ENCODE peak calls at places on chromosomes 3 and 15, in eight cellular contexts. One of them, this sample, is unnamed.

GRCh38 chr3:58427661-58428361 is 5.8 kb downstream of the PDHB start:
- DNase-seq in psoas muscle: no peak
- DNase-seq in activated CD4-positive, alpha-beta T cell treated with anti-CD3 and anti-CD28 coated beads, Interleukin-2, amount 50 U/mL, for 1 hour: no peak
- DNase-seq in KBM-7: no peak
- DNase-seq in NCI-H774: no peak
- DNase-seq in anterior cingulate cortex: no peak
- DNase-seq in dermis blood vessel endothelial cell: no peak
- DNase-seq in AG04449: no peak
- DNase-seq in this sample: no peak

GRCh38 chr15:100339999-100340398 is 1.8 kb downstream of the ADAMTS17 start:
- DNase-seq in AG04449: no peak
- DNase-seq in anterior cingulate cortex: no peak
- DNase-seq in KBM-7: no peak
- DNase-seq in activated CD4-positive, alpha-beta T cell treated with anti-CD3 and anti-CD28 coated beads, Interleukin-2, amount 50 U/mL, for 1 hour: no peak
- DNase-seq in dermis blood vessel endothelial cell: no peak
- DNase-seq in NCI-H774: no peak
- DNase-seq in psoas muscle: no peak
- DNase-seq in this sample: no peak

GRCh38 chr3:83435173-83435572 is 1523.6 kb upstream of the CADM2 start:
- DNase-seq in KBM-7: no peak
- DNase-seq in activated CD4-positive, alpha-beta T cell treated with anti-CD3 and anti-CD28 coated beads, Interleukin-2, amount 50 U/mL, for 1 hour: no peak
- DNase-seq in AG04449: no peak
- DNase-seq in psoas muscle: no peak
- DNase-seq in NCI-H774: peak; percentile 11
- DNase-seq in anterior cingulate cortex: no peak
- DNase-seq in dermis blood vessel endothelial cell: no peak
- DNase-seq in this sample: no peak

GRCh38 chr3:44065311-44065710 is 176.4 kb upstream of the TOPAZ1 start:
- DNase-seq in dermis blood vessel endothelial cell: no peak
- DNase-seq in KBM-7: no peak
- DNase-seq in activated CD4-positive, alpha-beta T cell treated with anti-CD3 and anti-CD28 coated beads, Interleukin-2, amount 50 U/mL, for 1 hour: no peak
- DNase-seq in NCI-H774: no peak
- DNase-seq in psoas muscle: no peak
- DNase-seq in AG04449: no peak
- DNase-seq in anterior cingulate cortex: no peak
- DNase-seq in this sample: no peak

GRCh38 chr15:92092391-92092790 is 238.9 kb downstream of the SLCO3A1 start:
- DNase-seq in anterior cingulate cortex: no peak
- DNase-seq in NCI-H774: no peak
- DNase-seq in AG04449: no peak
- DNase-seq in psoas muscle: no peak
- DNase-seq in KBM-7: no peak
- DNase-seq in dermis blood vessel endothelial cell: no peak
- DNase-seq in activated CD4-positive, alpha-beta T cell treated with anti-CD3 and anti-CD28 coated beads, Interleukin-2, amount 50 U/mL, for 1 hour: no peak
- DNase-seq in this sample: no peak

GRCh38 chr3:9224490-9224889 is 25.0 kb downstream of the SRGAP3 start:
- DNase-seq in dermis blood vessel endothelial cell: no peak
- DNase-seq in psoas muscle: no peak
- DNase-seq in KBM-7: no peak
- DNase-seq in AG04449: no peak
- DNase-seq in anterior cingulate cortex: no peak
- DNase-seq in activated CD4-positive, alpha-beta T cell treated with anti-CD3 and anti-CD28 coated beads, Interleukin-2, amount 50 U/mL, for 1 hour: no peak
- DNase-seq in NCI-H774: no peak
- DNase-seq in this sample: no peak

GRCh38 chr3:90010341-90010740 is 902.9 kb downstream of the EPHA3 start:
- DNase-seq in NCI-H774: no peak
- DNase-seq in dermis blood vessel endothelial cell: no peak
- DNase-seq in psoas muscle: no peak
- DNase-seq in KBM-7: no peak
- DNase-seq in anterior cingulate cortex: no peak
- DNase-seq in AG04449: no peak
- DNase-seq in activated CD4-positive, alpha-beta T cell treated with anti-CD3 and anti-CD28 coated beads, Interleukin-2, amount 50 U/mL, for 1 hour: no peak
- DNase-seq in this sample: no peak

GRCh38 chr3:9951962-9952805 is at the start of gene PRRT3:
- DNase-seq in NCI-H774: no peak
- DNase-seq in activated CD4-positive, alpha-beta T cell treated with anti-CD3 and anti-CD28 coated beads, Interleukin-2, amount 50 U/mL, for 1 hour: peak; percentile 58
- DNase-seq in dermis blood vessel endothelial cell: peak; percentile 53
- DNase-seq in KBM-7: peak; percentile 49
- DNase-seq in anterior cingulate cortex: peak; percentile 46
- DNase-seq in psoas muscle: peak; percentile 69
- DNase-seq in AG04449: no peak
- DNase-seq in this sample: peak; percentile 63

GRCh38 chr3:11452988-11453847 is 181.0 kb downstream of the ATG7 start:
- DNase-seq in NCI-H774: no peak
- DNase-seq in anterior cingulate cortex: peak; percentile 32
- DNase-seq in KBM-7: no peak
- DNase-seq in dermis blood vessel endothelial cell: peak; percentile 79
- DNase-seq in activated CD4-positive, alpha-beta T cell treated with anti-CD3 and anti-CD28 coated beads, Interleukin-2, amount 50 U/mL, for 1 hour: no peak
- DNase-seq in psoas muscle: no peak
- DNase-seq in AG04449: peak; percentile 26
- DNase-seq in this sample: no peak

GRCh38 chr3:5731100-5731499 is 543.6 kb downstream of the EDEM1 start:
- DNase-seq in KBM-7: peak; percentile 10
- DNase-seq in anterior cingulate cortex: no peak
- DNase-seq in NCI-H774: no peak
- DNase-seq in dermis blood vessel endothelial cell: no peak
- DNase-seq in psoas muscle: no peak
- DNase-seq in AG04449: no peak
- DNase-seq in activated CD4-positive, alpha-beta T cell treated with anti-CD3 and anti-CD28 coated beads, Interleukin-2, amount 50 U/mL, for 1 hour: no peak
- DNase-seq in this sample: no peak

GRCh38 chr3:168044049-168044448 is 51.7 kb downstream of the GOLIM4 start:
- DNase-seq in dermis blood vessel endothelial cell: peak; percentile 49
- DNase-seq in KBM-7: no peak
- DNase-seq in psoas muscle: no peak
- DNase-seq in AG04449: no peak
- DNase-seq in activated CD4-positive, alpha-beta T cell treated with anti-CD3 and anti-CD28 coated beads, Interleukin-2, amount 50 U/mL, for 1 hour: no peak
- DNase-seq in NCI-H774: no peak
- DNase-seq in anterior cingulate cortex: no peak
- DNase-seq in this sample: no peak

GRCh38 chr3:197484204-197484901 is 71.4 kb downstream of the BDH1 start:
- DNase-seq in AG04449: no peak
- DNase-seq in psoas muscle: no peak
- DNase-seq in activated CD4-positive, alpha-beta T cell treated with anti-CD3 and anti-CD28 coated beads, Interleukin-2, amount 50 U/mL, for 1 hour: no peak
- DNase-seq in KBM-7: no peak
- DNase-seq in NCI-H774: no peak
- DNase-seq in anterior cingulate cortex: no peak
- DNase-seq in dermis blood vessel endothelial cell: no peak
- DNase-seq in this sample: no peak

GRCh38 chr3:8424281-8424680 is 77.3 kb upstream of the LMCD1 start:
- DNase-seq in AG04449: no peak
- DNase-seq in KBM-7: no peak
- DNase-seq in activated CD4-positive, alpha-beta T cell treated with anti-CD3 and anti-CD28 coated beads, Interleukin-2, amount 50 U/mL, for 1 hour: no peak
- DNase-seq in psoas muscle: no peak
- DNase-seq in anterior cingulate cortex: no peak
- DNase-seq in NCI-H774: no peak
- DNase-seq in dermis blood vessel endothelial cell: no peak
- DNase-seq in this sample: no peak

GRCh38 chr15:41941644-41942415 is 30.5 kb downstream of the EHD4 start:
- DNase-seq in KBM-7: no peak
- DNase-seq in NCI-H774: no peak
- DNase-seq in psoas muscle: no peak
- DNase-seq in AG04449: no peak
- DNase-seq in dermis blood vessel endothelial cell: no peak
- DNase-seq in anterior cingulate cortex: no peak
- DNase-seq in activated CD4-positive, alpha-beta T cell treated with anti-CD3 and anti-CD28 coated beads, Interleukin-2, amount 50 U/mL, for 1 hour: no peak
- DNase-seq in this sample: no peak

GRCh38 chr3:186024210-186024609 is 84.7 kb downstream of the ETV5 start:
- DNase-seq in AG04449: no peak
- DNase-seq in dermis blood vessel endothelial cell: no peak
- DNase-seq in anterior cingulate cortex: peak; percentile 53
- DNase-seq in activated CD4-positive, alpha-beta T cell treated with anti-CD3 and anti-CD28 coated beads, Interleukin-2, amount 50 U/mL, for 1 hour: no peak
- DNase-seq in NCI-H774: no peak
- DNase-seq in psoas muscle: peak; percentile 63
- DNase-seq in KBM-7: no peak
- DNase-seq in this sample: no peak

GRCh38 chr3:149224736-149225594 is 3.3 kb upstream of the CP start:
- DNase-seq in dermis blood vessel endothelial cell: peak; percentile 80
- DNase-seq in psoas muscle: no peak
- DNase-seq in anterior cingulate cortex: no peak
- DNase-seq in NCI-H774: peak; percentile 39
- DNase-seq in activated CD4-positive, alpha-beta T cell treated with anti-CD3 and anti-CD28 coated beads, Interleukin-2, amount 50 U/mL, for 1 hour: no peak
- DNase-seq in AG04449: peak; percentile 59
- DNase-seq in KBM-7: peak; percentile 49
- DNase-seq in this sample: no peak

GRCh38 chr3:61985020-61985419 is 388.3 kb downstream of the FEZF2 start:
- DNase-seq in psoas muscle: no peak
- DNase-seq in NCI-H774: no peak
- DNase-seq in activated CD4-positive, alpha-beta T cell treated with anti-CD3 and anti-CD28 coated beads, Interleukin-2, amount 50 U/mL, for 1 hour: no peak
- DNase-seq in anterior cingulate cortex: no peak
- DNase-seq in AG04449: peak; percentile 9
- DNase-seq in KBM-7: peak; percentile 68
- DNase-seq in dermis blood vessel endothelial cell: peak; percentile 52
- DNase-seq in this sample: no peak

GRCh38 chr15:48478581-48478980 is 147.4 kb downstream of the DUT start:
- DNase-seq in KBM-7: no peak
- DNase-seq in AG04449: no peak
- DNase-seq in dermis blood vessel endothelial cell: no peak
- DNase-seq in psoas muscle: no peak
- DNase-seq in NCI-H774: no peak
- DNase-seq in anterior cingulate cortex: no peak
- DNase-seq in activated CD4-positive, alpha-beta T cell treated with anti-CD3 and anti-CD28 coated beads, Interleukin-2, amount 50 U/mL, for 1 hour: no peak
- DNase-seq in this sample: no peak

GRCh38 chr15:28191832-28192231 is 92.7 kb upstream of the OCA2 start:
- DNase-seq in activated CD4-positive, alpha-beta T cell treated with anti-CD3 and anti-CD28 coated beads, Interleukin-2, amount 50 U/mL, for 1 hour: no peak
- DNase-seq in NCI-H774: no peak
- DNase-seq in psoas muscle: peak; percentile 71
- DNase-seq in KBM-7: no peak
- DNase-seq in AG04449: no peak
- DNase-seq in dermis blood vessel endothelial cell: peak; percentile 18
- DNase-seq in anterior cingulate cortex: peak; percentile 59
- DNase-seq in this sample: peak; percentile 52

GRCh38 chr15:99090011-99090699 is 14.7 kb upstream of the SYNM start:
- DNase-seq in AG04449: no peak
- DNase-seq in NCI-H774: no peak
- DNase-seq in activated CD4-positive, alpha-beta T cell treated with anti-CD3 and anti-CD28 coated beads, Interleukin-2, amount 50 U/mL, for 1 hour: no peak
- DNase-seq in psoas muscle: no peak
- DNase-seq in KBM-7: peak; percentile 25
- DNase-seq in anterior cingulate cortex: no peak
- DNase-seq in dermis blood vessel endothelial cell: no peak
- DNase-seq in this sample: no peak

GRCh38 chr3:142846779-142847577 is 41.9 kb downstream of the PCOLCE2 start:
- DNase-seq in dermis blood vessel endothelial cell: no peak
- DNase-seq in NCI-H774: no peak
- DNase-seq in activated CD4-positive, alpha-beta T cell treated with anti-CD3 and anti-CD28 coated beads, Interleukin-2, amount 50 U/mL, for 1 hour: no peak
- DNase-seq in KBM-7: no peak
- DNase-seq in AG04449: no peak
- DNase-seq in psoas muscle: no peak
- DNase-seq in anterior cingulate cortex: no peak
- DNase-seq in this sample: no peak

GRCh38 chr3:128051459-128051836 is 789 bp upstream of the SEC61A1 start:
- DNase-seq in KBM-7: no peak
- DNase-seq in AG04449: no peak
- DNase-seq in dermis blood vessel endothelial cell: no peak
- DNase-seq in activated CD4-positive, alpha-beta T cell treated with anti-CD3 and anti-CD28 coated beads, Interleukin-2, amount 50 U/mL, for 1 hour: no peak
- DNase-seq in psoas muscle: no peak
- DNase-seq in anterior cingulate cortex: no peak
- DNase-seq in NCI-H774: no peak
- DNase-seq in this sample: no peak

GRCh38 chr3:151248772-151249366 is 29.5 kb downstream of the P2RY14 start:
- DNase-seq in psoas muscle: no peak
- DNase-seq in KBM-7: no peak
- DNase-seq in anterior cingulate cortex: no peak
- DNase-seq in AG04449: no peak
- DNase-seq in dermis blood vessel endothelial cell: no peak
- DNase-seq in NCI-H774: peak; percentile 48
- DNase-seq in activated CD4-positive, alpha-beta T cell treated with anti-CD3 and anti-CD28 coated beads, Interleukin-2, amount 50 U/mL, for 1 hour: no peak
- DNase-seq in this sample: no peak

GRCh38 chr3:117455782-117456181 is 746.2 kb downstream of the TUSC7 start:
- DNase-seq in KBM-7: no peak
- DNase-seq in dermis blood vessel endothelial cell: no peak
- DNase-seq in psoas muscle: no peak
- DNase-seq in anterior cingulate cortex: no peak
- DNase-seq in NCI-H774: no peak
- DNase-seq in activated CD4-positive, alpha-beta T cell treated with anti-CD3 and anti-CD28 coated beads, Interleukin-2, amount 50 U/mL, for 1 hour: no peak
- DNase-seq in AG04449: no peak
- DNase-seq in this sample: no peak

GRCh38 chr3:170470063-170471006 is 51.7 kb downstream of the CLDN11 start:
- DNase-seq in anterior cingulate cortex: no peak
- DNase-seq in AG04449: no peak
- DNase-seq in KBM-7: no peak
- DNase-seq in NCI-H774: peak; percentile 68
- DNase-seq in activated CD4-positive, alpha-beta T cell treated with anti-CD3 and anti-CD28 coated beads, Interleukin-2, amount 50 U/mL, for 1 hour: no peak
- DNase-seq in psoas muscle: no peak
- DNase-seq in dermis blood vessel endothelial cell: no peak
- DNase-seq in this sample: no peak

GRCh38 chr3:190322604-190323240 is 476 bp upstream of the CLDN1 start:
- DNase-seq in NCI-H774: no peak
- DNase-seq in psoas muscle: no peak
- DNase-seq in anterior cingulate cortex: no peak
- DNase-seq in KBM-7: peak; percentile 10
- DNase-seq in AG04449: no peak
- DNase-seq in activated CD4-positive, alpha-beta T cell treated with anti-CD3 and anti-CD28 coated beads, Interleukin-2, amount 50 U/mL, for 1 hour: no peak
- DNase-seq in dermis blood vessel endothelial cell: peak; percentile 27
- DNase-seq in this sample: peak; percentile 29

GRCh38 chr3:9036327-9037112 is 73.2 kb upstream of the RAD18 start:
- DNase-seq in activated CD4-positive, alpha-beta T cell treated with anti-CD3 and anti-CD28 coated beads, Interleukin-2, amount 50 U/mL, for 1 hour: no peak
- DNase-seq in psoas muscle: peak; percentile 89
- DNase-seq in AG04449: no peak
- DNase-seq in NCI-H774: no peak
- DNase-seq in dermis blood vessel endothelial cell: no peak
- DNase-seq in KBM-7: peak; percentile 51
- DNase-seq in anterior cingulate cortex: no peak
- DNase-seq in this sample: no peak

GRCh38 chr3:110754207-110754916 is 317.3 kb upstream of the NECTIN3 start:
- DNase-seq in KBM-7: no peak
- DNase-seq in activated CD4-positive, alpha-beta T cell treated with anti-CD3 and anti-CD28 coated beads, Interleukin-2, amount 50 U/mL, for 1 hour: no peak
- DNase-seq in anterior cingulate cortex: no peak
- DNase-seq in dermis blood vessel endothelial cell: no peak
- DNase-seq in psoas muscle: no peak
- DNase-seq in AG04449: no peak
- DNase-seq in NCI-H774: peak; percentile 45
- DNase-seq in this sample: no peak

GRCh38 chr3:101994386-101994785 is 145.1 kb downstream of the NFKBIZ start:
- DNase-seq in psoas muscle: no peak
- DNase-seq in NCI-H774: no peak
- DNase-seq in KBM-7: no peak
- DNase-seq in activated CD4-positive, alpha-beta T cell treated with anti-CD3 and anti-CD28 coated beads, Interleukin-2, amount 50 U/mL, for 1 hour: no peak
- DNase-seq in dermis blood vessel endothelial cell: no peak
- DNase-seq in anterior cingulate cortex: no peak
- DNase-seq in AG04449: no peak
- DNase-seq in this sample: no peak

GRCh38 chr15:41904487-41905359 is 10.9 kb upstream of the SPTBN5 start:
- DNase-seq in KBM-7: peak; percentile 84
- DNase-seq in psoas muscle: no peak
- DNase-seq in anterior cingulate cortex: peak; percentile 53
- DNase-seq in AG04449: no peak
- DNase-seq in activated CD4-positive, alpha-beta T cell treated with anti-CD3 and anti-CD28 coated beads, Interleukin-2, amount 50 U/mL, for 1 hour: peak; percentile 72
- DNase-seq in dermis blood vessel endothelial cell: peak; percentile 83
- DNase-seq in NCI-H774: peak; percentile 40
- DNase-seq in this sample: no peak

This sample was measured in lower lobe of right lung.